ENCODE peak calls at places on chromosomes 16 and 17, in nine cellular contexts. Q is NCI-H1930; T is effector memory CD4-positive, alpha-beta T cell; C is heart left ventricle; D is HuH-7.5; O is KG1; L is H7; Y is iris pigment epithelial cell; J is GM12891. Z is an unnamed sample.

GRCh38 chr16:56047307-56048234 is 143.7 kb upstream of the GNAO1 start:
- DNase-seq in L (no peak), D (no peak), Q (no peak), C (peak; percentile 41), T (no peak), O (no peak), Y (no peak), J (no peak), Z (no peak)

GRCh38 chr16:22220714-22221113 is 14.6 kb downstream of the EEF2K start:
- DNase-seq in T (no peak), C (peak; percentile 33), L (no peak), O (no peak), D (no peak), J (no peak), Q (no peak), Y (no peak), Z (no peak)

GRCh38 chr17:8572767-8573166 is 57.8 kb downstream of the MYH10 start:
- DNase-seq in D (no peak), C (no peak), L (no peak), Q (no peak), Y (peak; percentile 11), T (no peak), O (no peak), J (no peak), Z (no peak)

GRCh38 chr17:67488768-67489167 is 111.7 kb downstream of the PITPNC1 start:
- DNase-seq in C (no peak), J (no peak), O (no peak), D (no peak), Y (no peak), L (no peak), T (no peak), Q (no peak), Z (no peak)

GRCh38 chr16:30491744-30492308 is 19.3 kb downstream of the ITGAL start:
- DNase-seq in Q (no peak), J (no peak), C (no peak), L (no peak), Y (peak; percentile 76), T (no peak), O (no peak), D (peak; percentile 25), Z (no peak)

GRCh38 chr17:28725166-28725659 is 820 bp downstream of the TLCD1 start:
- DNase-seq in L (peak; percentile 54), D (no peak), C (no peak), Q (peak; percentile 24), J (no peak), Y (peak; percentile 82), T (no peak), O (peak; percentile 54), Z (no peak)

GRCh38 chr16:86330906-86331305 is 179.4 kb upstream of the FOXF1 start:
- DNase-seq in L (no peak), T (no peak), Y (no peak), J (no peak), D (no peak), O (no peak), Q (no peak), C (no peak), Z (no peak)

GRCh38 chr17:69525920-69526841 is 111.7 kb downstream of the MAP2K6 start:
- DNase-seq in J (no peak), C (peak; percentile 23), Q (peak; percentile 25), T (no peak), O (no peak), D (peak; percentile 14), L (peak; percentile 42), Y (peak; percentile 70), Z (no peak)

GRCh38 chr16:35184356-35184870 is 1725.0 kb downstream of the TP53TG3F start:
- DNase-seq in J (no peak), L (no peak), T (no peak), D (no peak), Y (no peak), C (no peak), Q (no peak), O (no peak), Z (no peak)

GRCh38 chr16:85808926-85809325 is 9.4 kb downstream of the COX4I1 start:
- DNase-seq in Q (no peak), D (no peak), O (no peak), T (no peak), L (no peak), Y (no peak), C (no peak), J (no peak), Z (no peak)

GRCh38 chr16:8901318-8901861 is 19.2 kb downstream of the LITAFD start:
- DNase-seq in Q (no peak), Y (no peak), O (no peak), L (no peak), C (no peak), T (no peak), D (no peak), J (no peak), Z (no peak)

GRCh38 chr16:20918486-20919239 is 18.1 kb downstream of the LYRM1 start:
- DNase-seq in O (no peak), D (no peak), J (no peak), L (no peak), Y (peak; percentile 73), C (peak; percentile 65), T (no peak), Q (no peak), Z (no peak)

GRCh38 chr16:87487361-87487924 is 5.4 kb downstream of the ZCCHC14 start:
- DNase-seq in Y (no peak), J (no peak), D (no peak), C (no peak), O (no peak), Q (no peak), L (peak; percentile 75), T (no peak), Z (no peak)

Z was measured in NCI-H1436 treated with DMSO at 0.1 percent for 48 hours.